ENCODE peak calls at places on chromosomes 13 and 19, in ten cellular contexts. F, Z, E, J, M, X, S, Y, O and K are unnamed samples.

GRCh38 chr19:7337380-7338194 is 11.2 kb upstream of the ARHGEF18 start:
- DNase-seq in F (no peak), Z (no peak), E (peak), J (no peak), M (no peak), X (no peak), S (no peak), Y (no peak), O (no peak), K (no peak)

GRCh38 chr13:110536006-110536693 is 25.4 kb downstream of the RAB20 start:
- DNase-seq in F (no peak), Z (no peak), E (no peak), J (no peak), M (no peak), X (no peak), S (peak), Y (no peak), O (no peak), K (no peak)

GRCh38 chr13:68616600-68617222 is 1386.6 kb upstream of the PCDH9 start:
- DNase-seq in F (no peak), Z (no peak), E (no peak), J (no peak), M (no peak), X (no peak), S (no peak), Y (no peak), O (no peak), K (no peak)

GRCh38 chr13:90717451-90717936 is 630.0 kb upstream of the MIR17HG start:
- DNase-seq in F (no peak), Z (peak), E (no peak), J (peak), M (no peak), X (peak), S (no peak), Y (no peak), O (no peak), K (no peak)

GRCh38 chr19:41850381-41850780 is 5.5 kb downstream of the DMRTC2 start:
- DNase-seq in F (no peak), Z (no peak), E (no peak), J (no peak), M (no peak), X (no peak), S (no peak), Y (no peak), O (no peak), K (no peak)

GRCh38 chr13:41700790-41701310 is 243.5 kb downstream of the RGCC start:
- DNase-seq in F (no peak), Z (no peak), E (no peak), J (peak), M (peak), X (peak), S (peak), Y (peak), O (no peak), K (no peak)

GRCh38 chr13:27124571-27124970 is 47.0 kb downstream of the USP12 start:
- DNase-seq in F (no peak), Z (no peak), E (no peak), J (no peak), M (no peak), X (no peak), S (no peak), Y (no peak), O (no peak), K (no peak)

GRCh38 chr13:96821381-96821780 is 172.9 kb downstream of the OXGR1 start:
- DNase-seq in F (no peak), Z (no peak), E (no peak), J (peak), M (no peak), X (peak), S (no peak), Y (no peak), O (no peak), K (no peak)

GRCh38 chr19:2485428-2485827 is 9.5 kb downstream of the GADD45B start:
- DNase-seq in F (no peak), Z (no peak), E (no peak), J (no peak), M (no peak), X (no peak), S (peak), Y (no peak), O (no peak), K (no peak)

GRCh38 chr19:58296086-58296485 is 9.1 kb upstream of the ERVK3-1 start:
- DNase-seq in F (no peak), Z (no peak), E (no peak), J (no peak), M (no peak), X (peak), S (no peak), Y (no peak), O (no peak), K (no peak)

GRCh38 chr19:56085571-56086275 is 35.4 kb downstream of the ZNF787 start:
- DNase-seq in F (no peak), Z (no peak), E (no peak), J (peak), M (no peak), X (no peak), S (peak), Y (no peak), O (no peak), K (no peak)

DNA sequence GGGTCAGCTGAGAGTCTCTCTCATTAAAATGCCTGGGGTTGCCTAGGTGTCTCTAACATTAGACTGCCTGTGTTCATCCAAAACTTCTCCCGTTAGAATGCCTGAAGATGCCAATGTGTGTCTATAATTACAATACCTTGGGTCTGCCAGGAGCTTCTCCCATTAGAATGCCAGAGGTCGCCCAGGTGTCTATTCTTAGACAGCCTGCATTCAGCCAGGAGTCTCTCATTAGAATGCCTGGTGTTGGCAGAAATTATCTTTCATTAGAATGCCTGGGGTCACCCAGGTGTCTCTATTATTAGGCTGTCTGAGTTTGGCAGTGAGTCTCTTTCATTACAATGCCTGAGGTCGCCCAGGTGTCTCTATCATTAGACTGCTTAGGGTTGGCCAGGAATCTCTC is 1560.2 kb downstream of the UQCRFS1 start:
- DNase-seq in F (no peak), Z (no peak), E (no peak), J (no peak), M (no peak), X (no peak), S (no peak), Y (no peak), O (no peak), K (peak)
- H3K4me3 ChIP-seq in F (no peak), Z (no peak), E (no peak), J (no peak), M (no peak), X (no peak), S (no peak), Y (no peak), O (no peak), K (no peak)

DNA sequence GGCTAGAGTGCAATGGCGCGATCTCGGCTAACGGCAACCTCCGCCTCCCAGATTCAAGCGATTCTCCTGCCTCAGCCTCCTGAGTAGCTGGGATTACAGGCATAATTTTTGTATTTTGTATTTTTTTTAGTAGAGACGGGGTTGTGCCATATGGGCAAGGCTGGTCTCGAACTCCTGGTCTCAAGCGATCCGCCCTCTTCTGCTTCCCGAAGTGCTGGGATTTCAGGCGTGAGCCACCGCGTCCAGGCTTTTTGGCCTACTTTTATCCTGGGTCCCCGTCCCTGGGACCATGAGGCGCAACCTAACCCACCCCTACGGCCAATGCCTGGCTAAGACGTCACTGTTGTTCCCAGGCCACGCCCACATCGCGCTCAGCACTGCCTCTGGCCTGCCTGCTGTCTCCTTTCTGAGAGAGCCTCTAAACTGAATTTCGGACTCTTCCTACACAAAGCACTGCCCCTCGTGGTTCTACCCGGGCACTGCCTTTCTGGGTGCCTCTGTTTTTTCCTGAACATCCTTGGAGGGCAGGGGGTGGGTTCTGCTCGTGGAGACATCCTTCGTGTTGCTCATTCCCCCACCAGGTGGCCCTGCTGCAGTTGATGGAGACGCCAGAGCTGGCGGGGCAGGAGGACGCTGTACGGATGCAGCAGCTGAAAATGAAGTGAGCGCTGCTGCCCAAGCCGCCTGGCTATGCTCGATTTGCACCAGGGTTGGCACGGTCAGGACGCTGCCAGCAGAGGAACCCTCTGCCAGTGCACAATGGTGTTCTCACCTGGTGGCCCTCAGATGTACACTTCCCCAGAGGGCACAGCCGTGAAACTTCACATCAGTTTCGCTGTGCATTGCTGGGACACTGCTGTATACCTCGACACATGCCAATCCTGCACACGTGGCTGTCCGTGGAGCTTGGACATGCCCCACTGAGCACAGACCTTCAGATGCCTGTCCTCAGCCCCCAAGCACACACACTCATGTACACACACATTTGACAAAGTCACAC is 2.0 kb downstream of the REX1BD start:
- DNase-seq in F (no peak), Z (peak), E (peak), J (peak), M (no peak), X (peak), S (peak), Y (no peak), O (no peak), K (peak)
- TF ChIP-seq CTCF in F (no peak), Z (peak), E (peak), J (peak), M (no peak), X (peak), S (peak), Y (no peak), O (no peak), K (no peak)

GRCh38 chr19:14718522-14719113 is 28.8 kb downstream of the ZNF333 start:
- DNase-seq in F (no peak), Z (no peak), E (no peak), J (no peak), M (no peak), X (peak), S (no peak), Y (no peak), O (no peak), K (no peak)

GRCh38 chr19:14722127-14722526 is 32.3 kb downstream of the ZNF333 start:
- DNase-seq in F (no peak), Z (no peak), E (no peak), J (no peak), M (no peak), X (no peak), S (no peak), Y (no peak), O (no peak), K (no peak)

GRCh38 chr19:14715841-14716240 is 26.0 kb downstream of the ZNF333 start:
- DNase-seq in F (no peak), Z (no peak), E (no peak), J (no peak), M (no peak), X (no peak), S (no peak), Y (no peak), O (no peak), K (no peak)

GRCh38 chr19:14719162-14719561 is 29.3 kb downstream of the ZNF333 start:
- DNase-seq in F (no peak), Z (no peak), E (no peak), J (no peak), M (no peak), X (no peak), S (no peak), Y (no peak), O (no peak), K (no peak)
- H3K4me3 ChIP-seq in F (no peak), Z (peak), E (no peak), J (no peak), M (no peak), X (no peak), S (no peak), Y (no peak), O (peak), K (peak)

DNA sequence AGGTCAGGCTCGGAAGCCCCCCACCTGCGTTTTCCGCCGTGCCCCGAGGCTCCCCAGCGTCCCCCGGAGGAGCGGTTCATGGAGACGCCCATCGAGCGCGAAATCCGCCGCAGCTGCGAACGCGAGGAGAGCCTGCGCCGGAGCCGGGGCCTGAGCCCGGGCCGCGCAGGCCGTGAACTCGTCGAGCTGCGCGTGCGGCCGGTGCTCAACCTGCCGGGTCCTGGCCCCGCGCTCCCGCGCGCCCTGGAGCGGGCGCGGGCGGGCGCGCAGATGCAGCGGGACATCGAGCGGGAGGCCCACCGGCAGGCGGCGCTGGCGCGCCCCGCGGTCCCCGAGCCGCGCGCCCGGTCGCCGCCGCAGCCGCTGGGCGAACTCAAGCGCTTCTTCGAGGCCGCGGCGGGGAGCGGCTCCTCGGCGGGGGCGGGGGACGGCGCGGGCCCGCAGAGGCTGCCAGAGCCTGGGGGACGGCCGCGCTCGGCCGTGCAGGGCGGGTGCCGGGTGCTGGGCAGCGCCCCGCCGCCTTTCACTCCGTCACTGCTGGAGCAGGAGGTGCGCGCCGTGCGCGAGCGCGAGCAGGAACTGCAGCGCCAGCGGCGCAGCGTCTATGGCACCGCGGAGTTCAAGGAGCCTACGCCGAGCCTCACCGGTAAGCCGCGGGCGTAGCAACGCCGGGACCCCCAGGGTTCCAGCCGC is 792 bp downstream of the MISP3 start:
- DNase-seq in F (peak), Z (peak), E (peak), J (peak), M (peak), X (peak), S (peak), Y (peak), O (peak), K (no peak)
- TF ChIP-seq CTCF in F (peak), Z (peak), E (peak), J (no peak), M (peak), X (peak), S (no peak), Y (peak), O (no peak), K (peak)